ENCODE peak calls at places on chromosome 13, in seven cellular contexts. E, O, Q, M, L, D and R are unnamed samples.

GRCh38 chr13:99442273-99442895 is 58.9 kb upstream of the TM9SF2 start:
- DNase-seq in L (no peak), E (no peak), O (peak; percentile 41), D (peak; percentile 38), M (no peak), Q (peak; percentile 41), R (no peak)

GRCh38 chr13:113291997-113292862 is 4.8 kb upstream of the LAMP1 start:
- DNase-seq in D (no peak), E (no peak), O (peak; percentile 3), M (no peak), Q (no peak), L (peak; percentile 80), R (peak; percentile 24)

GRCh38 chr13:85509512-85509911 is 289.7 kb downstream of the SLITRK6 start:
- DNase-seq in D (no peak), M (no peak), Q (no peak), E (no peak), L (no peak), O (no peak), R (no peak)

GRCh38 chr13:41658057-41658642 is 200.8 kb downstream of the RGCC start:
- DNase-seq in L (no peak), D (no peak), O (no peak), M (no peak), Q (no peak), E (no peak), R (no peak)

GRCh38 chr13:83622422-83622784 is 259.9 kb downstream of the SLITRK1 start:
- DNase-seq in O (peak; percentile 16), E (no peak), D (no peak), M (no peak), Q (no peak), L (no peak), R (no peak)

GRCh38 chr13:29396446-29396845 is 199.0 kb downstream of the SLC7A1 start:
- DNase-seq in Q (no peak), O (no peak), E (no peak), D (no peak), L (no peak), M (no peak), R (no peak)

GRCh38 chr13:53250272-53250875 is 221.8 kb downstream of the OLFM4 start:
- DNase-seq in Q (no peak), D (peak; percentile 13), L (no peak), M (no peak), E (peak; percentile 44), O (peak; percentile 77), R (peak; percentile 5)

GRCh38 chr13:112466132-112467025 is 90.2 kb downstream of the SPACA7 start:
- DNase-seq in E (no peak), D (no peak), O (no peak), L (peak; percentile 24), Q (no peak), M (peak; percentile 62), R (no peak)

GRCh38 chr13:90414691-90415596 is 932.5 kb upstream of the MIR17HG start:
- DNase-seq in O (peak; percentile 62), L (no peak), Q (no peak), M (no peak), D (no peak), E (no peak), R (no peak)

GRCh38 chr13:107753748-107754147 is 461.6 kb downstream of the LIG4 start:
- DNase-seq in E (no peak), D (no peak), M (no peak), Q (no peak), O (no peak), L (no peak), R (no peak)

GRCh38 chr13:106114981-106115554 is 420.4 kb downstream of the EFNB2 start:
- DNase-seq in L (no peak), M (no peak), E (no peak), O (peak; percentile 48), Q (no peak), D (no peak), R (no peak)

GRCh38 chr13:108915095-108915633 is 285.8 kb downstream of the MYO16 start:
- DNase-seq in D (no peak), L (no peak), Q (no peak), M (no peak), O (peak; percentile 44), E (no peak), R (no peak)

GRCh38 chr13:39561971-39562370 is 41.0 kb downstream of the LHFPL6 start:
- DNase-seq in L (no peak), E (no peak), M (no peak), O (no peak), D (no peak), Q (no peak), R (no peak)

GRCh38 chr13:24085662-24086061 is 74.9 kb upstream of the SPATA13 start:
- DNase-seq in L (no peak), Q (no peak), M (no peak), O (no peak), D (no peak), E (no peak), R (no peak)

GRCh38 chr13:27161423-27161822 is 10.2 kb downstream of the USP12 start:
- DNase-seq in E (no peak), O (no peak), D (no peak), Q (no peak), L (no peak), M (no peak), R (no peak)

GRCh38 chr13:99760456-99760855 is 211.1 kb downstream of the ZIC5 start:
- DNase-seq in Q (no peak), O (no peak), E (no peak), L (no peak), D (no peak), M (no peak), R (no peak)

GRCh38 chr13:30803791-30804190 is 68.4 kb downstream of the ALOX5AP start:
- DNase-seq in O (no peak), M (no peak), D (no peak), Q (no peak), E (no peak), L (no peak), R (no peak)